ENCODE peak calls at places on chromosomes 6 and 20, in six cellular contexts. P is GM10248; G is type B pancreatic cell; Q is astrocyte; K is NCI-H1105; T is naive thymus-derived CD8-positive, alpha-beta T cell. J is an unnamed sample.
A peak's percentile ranks its signal among the peaks of the same experiment; 100 is the strongest.

GRCh38 chr6:138798028-138798427 is 2.1 kb downstream of the ECT2L start:
- DNase-seq in P (no peak), G (no peak), Q (no peak), K (no peak), T (no peak), J (no peak)

GRCh38 chr6:157151029-157151428 is 172.3 kb downstream of the TMEM242 start:
- DNase-seq in P (no peak), G (no peak), Q (peak; percentile 58), K (no peak), T (no peak), J (no peak)

GRCh38 chr6:163764565-163764964 is 350.0 kb downstream of the QKI start:
- DNase-seq in P (no peak), G (no peak), Q (no peak), K (no peak), T (no peak), J (no peak)

GRCh38 chr6:36242161-36242560 is 27.7 kb upstream of the PNPLA1 start:
- DNase-seq in P (no peak), G (no peak), Q (no peak), K (no peak), T (no peak), J (no peak)

GRCh38 chr6:7119272-7119801 is 11.6 kb downstream of the RREB1 start:
- DNase-seq in P (no peak), G (no peak), Q (no peak), K (no peak), T (no peak), J (no peak)

GRCh38 chr6:75505426-75505825 is 11.8 kb upstream of the FILIP1 start:
- DNase-seq in P (no peak), G (no peak), Q (no peak), K (no peak), T (no peak), J (no peak)

GRCh38 chr20:38156888-38157634 is 8.0 kb downstream of the TGM2 start:
- DNase-seq in P (no peak), G (no peak), Q (no peak), K (no peak), T (no peak), J (no peak)

GRCh38 chr20:44650777-44651493 is 564 bp downstream of the ADA start:
- DNase-seq in P (no peak), G (no peak), Q (no peak), K (no peak), T (peak; percentile 43), J (no peak)

GRCh38 chr6:35152067-35152707 is 11.0 kb upstream of the TCP11 start:
- DNase-seq in P (no peak), G (no peak), Q (peak; percentile 49), K (no peak), T (no peak), J (no peak)

GRCh38 chr6:153790048-153790447 is 249.0 kb upstream of the OPRM1 start:
- DNase-seq in P (no peak), G (no peak), Q (peak; percentile 86), K (no peak), T (no peak), J (peak; percentile 8)

GRCh38 chr6:42049116-42049809 is 1.1 kb upstream of the TAF8 start:
- DNase-seq in P (no peak), G (no peak), Q (no peak), K (no peak), T (no peak), J (peak; percentile 12)

GRCh38 chr6:79544939-79545450 is 7.8 kb upstream of the LCA5 start:
- DNase-seq in P (peak; percentile 77), G (peak; percentile 74), Q (peak; percentile 99), K (peak; percentile 98), T (no peak), J (peak; percentile 74)

GRCh38 chr6:158765509-158766068 is 53.6 kb downstream of the EZR start:
- DNase-seq in P (no peak), G (no peak), Q (no peak), K (no peak), T (no peak), J (no peak)

GRCh38 chr6:152848919-152849318 is 98.3 kb downstream of the VIP start:
- DNase-seq in P (no peak), G (no peak), Q (no peak), K (no peak), T (no peak), J (no peak)

GRCh38 chr20:2599265-2600060 is 53.0 kb upstream of the NOP56 start:
- DNase-seq in P (no peak), G (no peak), Q (no peak), K (no peak), T (no peak), J (no peak)

GRCh38 chr6:37630281-37630799 is 67.3 kb downstream of the MDGA1 start:
- DNase-seq in P (no peak), G (no peak), Q (peak; percentile 100), K (no peak), T (no peak), J (no peak)

GRCh38 chr6:69985180-69985579 is 118.8 kb downstream of the COL19A1 start:
- DNase-seq in P (no peak), G (no peak), Q (no peak), K (no peak), T (no peak), J (no peak)

GRCh38 chr6:96760153-96760687 is 77.1 kb downstream of the GPR63 start:
- DNase-seq in P (peak; percentile 12), G (no peak), Q (no peak), K (peak; percentile 2), T (no peak), J (peak; percentile 27)

GRCh38 chr6:87846446-87846845 is 144.4 kb upstream of the AKIRIN2 start:
- DNase-seq in P (no peak), G (no peak), Q (no peak), K (no peak), T (no peak), J (no peak)

GRCh38 chr6:26653007-26653406 is 6.5 kb downstream of the ZNF322 start:
- DNase-seq in P (no peak), G (no peak), Q (no peak), K (no peak), T (no peak), J (no peak)

GRCh38 chr6:108937170-108937569 is 88.9 kb downstream of the ARMC2 start:
- DNase-seq in P (no peak), G (no peak), Q (no peak), K (no peak), T (no peak), J (no peak)

GRCh38 chr6:138833819-138834539 is 38.1 kb downstream of the ECT2L start:
- DNase-seq in P (no peak), G (no peak), Q (peak; percentile 46), K (peak; percentile 91), T (no peak), J (no peak)